ENCODE peak calls at places on chromosomes 4 and X, in nine cellular contexts. P is NCI-H226, Z is midbrain, T is kidney epithelial cell, U is posterior cingulate gyrus, L is left cardiac atrium, W is Peyer's patch, O is NCI-H2029 treated with DMSO at 0.1 percent for 48 hours, J is GM20000. M is an unnamed sample.

GRCh38 chr4:4781936-4782754 is 77.3 kb upstream of the MSX1 start:
- DNase-seq in O (no peak), Z (no peak), T (no peak), P (peak), W (no peak), J (no peak), L (no peak), U (no peak), M (no peak)

GRCh38 chrX:7985568-7985967 is 58.4 kb upstream of the PNPLA4 start:
- DNase-seq in T (no peak), Z (no peak), L (no peak), O (no peak), J (no peak), U (no peak), W (no peak), P (peak), M (peak)

GRCh38 chrX:133365886-133366611 is 49.2 kb downstream of the GPC4 start:
- DNase-seq in L (no peak), J (no peak), W (no peak), Z (no peak), U (no peak), T (no peak), O (no peak), P (peak), M (no peak)

GRCh38 chrX:111444881-111445280 is 32.9 kb upstream of the DCX start:
- DNase-seq in T (no peak), L (no peak), P (no peak), O (no peak), J (no peak), W (no peak), U (no peak), Z (no peak), M (no peak)

GRCh38 chr4:185833055-185833598 is 21.1 kb upstream of the SORBS2 start:
- DNase-seq in J (no peak), L (no peak), P (peak), T (peak), W (no peak), U (no peak), Z (no peak), O (no peak), M (no peak)

GRCh38 chr4:132991111-132991510 is 158.0 kb upstream of the PCDH10 start:
- DNase-seq in L (no peak), Z (no peak), O (no peak), T (no peak), P (no peak), W (no peak), U (no peak), J (no peak), M (no peak)

GRCh38 chr4:16597829-16598228 is 300.6 kb downstream of the LDB2 start:
- DNase-seq in P (no peak), W (no peak), T (no peak), O (no peak), Z (no peak), L (no peak), J (no peak), U (no peak), M (no peak)

GRCh38 chrX:154409222-154409871 is at the start of gene DNASE1L1:
- DNase-seq in W (peak), P (peak), O (no peak), U (no peak), Z (no peak), L (peak), J (peak), T (peak), M (peak)

GRCh38 chrX:40173662-40174593 is 76.2 kb upstream of the BCOR start:
- DNase-seq in U (no peak), J (peak), L (peak), O (peak), P (no peak), T (no peak), Z (no peak), W (peak), M (no peak)

GRCh38 chr4:184295206-184295605 is 77.5 kb upstream of the ENPP6 start:
- DNase-seq in W (no peak), L (no peak), J (no peak), T (no peak), Z (no peak), U (no peak), O (no peak), P (no peak), M (no peak)

GRCh38 chrX:9873952-9874351 is 87.7 kb downstream of the SHROOM2 start:
- DNase-seq in P (no peak), W (no peak), O (no peak), T (no peak), L (peak), U (no peak), Z (peak), J (peak), M (no peak)

GRCh38 chr4:100889898-100890297 is 372.1 kb upstream of the EMCN start:
- DNase-seq in L (no peak), U (no peak), T (no peak), P (no peak), J (no peak), O (no peak), W (no peak), Z (no peak), M (no peak)

GRCh38 chr4:72194046-72194445 is 162.2 kb downstream of the NPFFR2 start:
- DNase-seq in J (no peak), W (no peak), T (no peak), U (no peak), L (no peak), O (no peak), P (no peak), Z (no peak), M (no peak)

GRCh38 chrX:41491267-41492004 is 44.3 kb downstream of the NYX start:
- DNase-seq in U (no peak), J (no peak), L (no peak), O (no peak), P (peak), W (no peak), Z (no peak), T (peak), M (peak)

GRCh38 chr4:137981277-137981676 is 260.9 kb downstream of the SLC7A11 start:
- DNase-seq in Z (no peak), U (no peak), P (peak), O (no peak), L (no peak), W (no peak), J (no peak), T (no peak), M (no peak)

GRCh38 chr4:4590496-4590895 is 48.6 kb upstream of the STX18 start:
- DNase-seq in Z (no peak), W (no peak), U (no peak), J (no peak), L (no peak), O (no peak), P (no peak), T (no peak), M (no peak)

GRCh38 chr4:106647451-106647850 is 278.9 kb upstream of the GIMD1 start:
- DNase-seq in L (no peak), U (no peak), W (no peak), Z (no peak), O (no peak), P (no peak), T (no peak), J (no peak), M (no peak)

GRCh38 chrX:22109442-22109841 is 77.3 kb downstream of the PHEX start:
- DNase-seq in P (peak), T (no peak), L (no peak), Z (no peak), J (no peak), U (no peak), O (no peak), W (no peak), M (no peak)

GRCh38 chrX:116749943-116750342 is 287.2 kb upstream of the CT83 start:
- DNase-seq in L (no peak), O (no peak), W (no peak), Z (no peak), T (no peak), U (no peak), J (no peak), P (no peak), M (no peak)

GRCh38 chrX:1468250-1468772 is 15.6 kb upstream of the ASMTL start:
- DNase-seq in W (peak), J (peak), T (no peak), Z (no peak), U (no peak), O (no peak), P (peak), L (no peak), M (no peak)

GRCh38 chr4:8582016-8582415 is 1.8 kb downstream of the GPR78 start:
- DNase-seq in L (no peak), U (no peak), J (no peak), W (peak), P (no peak), T (no peak), O (no peak), Z (no peak), M (no peak)

GRCh38 chr4:3387154-3387942 is 54.4 kb upstream of the HGFAC start:
- DNase-seq in U (no peak), O (no peak), P (no peak), L (no peak), J (peak), T (no peak), W (no peak), Z (no peak), M (no peak)

GRCh38 chrX:112832481-112833095 is 8.0 kb downstream of the AMOT start:
- DNase-seq in P (no peak), W (peak), L (no peak), U (no peak), Z (no peak), O (no peak), J (no peak), T (no peak), M (no peak)

GRCh38 chr4:147640331-147640730 is 23.1 kb downstream of the TMEM184C start:
- DNase-seq in Z (no peak), T (no peak), P (peak), W (no peak), O (no peak), U (no peak), J (no peak), L (no peak), M (no peak)

GRCh38 chr4:19700951-19701350 is 550.8 kb upstream of the SLIT2 start:
- DNase-seq in O (no peak), U (no peak), J (no peak), L (no peak), W (no peak), P (no peak), Z (no peak), T (peak), M (no peak)

GRCh38 chr4:38333219-38333618 is 330.8 kb upstream of the KLF3 start:
- DNase-seq in W (no peak), Z (no peak), U (no peak), J (no peak), T (no peak), O (no peak), P (no peak), L (no peak), M (no peak)

GRCh38 chr4:16591867-16592266 is 306.6 kb downstream of the LDB2 start:
- DNase-seq in O (no peak), L (peak), P (no peak), J (no peak), U (peak), Z (peak), T (no peak), W (no peak), M (no peak)

GRCh38 chr4:75542824-75543223 is 13.0 kb upstream of the ODAPH start:
- DNase-seq in W (no peak), L (no peak), P (peak), O (no peak), T (peak), U (no peak), J (no peak), Z (no peak), M (peak)

GRCh38 chr4:111959202-111959601 is 186.1 kb upstream of the FAM241A start:
- DNase-seq in W (no peak), J (no peak), Z (no peak), U (no peak), O (no peak), L (no peak), P (peak), T (no peak), M (no peak)

GRCh38 chrX:123909498-123909897 is 49.6 kb downstream of the XIAP start:
- DNase-seq in L (no peak), Z (no peak), O (no peak), J (no peak), U (no peak), T (no peak), W (no peak), P (no peak), M (no peak)

GRCh38 chrX:132022115-132022862 is 813 bp upstream of the STK26 start:
- DNase-seq in J (no peak), W (no peak), Z (no peak), L (no peak), P (no peak), T (no peak), U (no peak), O (no peak), M (no peak)

GRCh38 chr4:138939960-138940359 is 75.6 kb upstream of the NOCT start:
- DNase-seq in L (no peak), T (no peak), Z (no peak), P (no peak), W (no peak), O (no peak), J (no peak), U (no peak), M (no peak)

GRCh38 chrX:107677501-107677901 is 49.2 kb downstream of the PRPS1 start:
- DNase-seq in L (no peak), O (no peak), W (no peak), P (no peak), T (no peak), U (no peak), Z (no peak), J (no peak), M (no peak)

GRCh38 chrX:13762015-13762414 is 27.5 kb downstream of the OFD1 start:
- DNase-seq in T (no peak), J (no peak), U (no peak), Z (no peak), W (no peak), L (no peak), O (no peak), P (no peak), M (no peak)

GRCh38 chr4:6749340-6750171 is 33.0 kb upstream of the KIAA0232 start:
- DNase-seq in W (peak), T (no peak), J (no peak), P (no peak), Z (no peak), L (peak), U (no peak), O (peak), M (no peak)

M was measured in astrocyte of the cerebellum.